ENCODE peak calls at places on chromosomes 3 and 15, in five cellular contexts. P, M, Y, K and X are unnamed samples. For H3K9me3, the result is how much of the 10 kb centered on the place peaks cover.

GRCh38 chr3:25428003-25428861 is at the start of gene RARB:
- DNase-seq in K (peak), M (peak), Y (peak), P (peak), X (peak)

GRCh38 chr3:65811050-65811766 is 227.5 kb downstream of the MAGI1 start:
- DNase-seq in P (no peak), M (no peak), K (peak), Y (no peak), X (no peak)

GRCh38 chr3:39146083-39146501 is 7.3 kb downstream of the CSRNP1 start:
- DNase-seq in Y (peak), M (no peak), P (peak), K (no peak), X (no peak)

GRCh38 chr3:37114251-37115145 is 59.9 kb downstream of the LRRFIP2 start:
- DNase-seq in M (no peak), Y (peak), K (peak), P (no peak), X (no peak)

GRCh38 chr3:33060609-33061337 is 36.2 kb downstream of the GLB1 start:
- DNase-seq in Y (no peak), P (no peak), M (no peak), K (no peak), X (no peak)

GRCh38 chr3:140705954-140706353 is 28.1 kb downstream of the TRIM42 start:
- DNase-seq in P (no peak), M (no peak), Y (no peak), K (no peak), X (no peak)

GRCh38 chr3:136840252-136840651 is 21.3 kb downstream of the SLC35G2 start:
- DNase-seq in M (no peak), K (no peak), P (no peak), Y (no peak), X (no peak)

GRCh38 chr3:127775398-127776109 is 46.8 kb downstream of the MGLL start:
- DNase-seq in P (no peak), Y (peak), K (peak), M (no peak), X (no peak)

GRCh38 chr3:138186803-138187295 is 252 bp upstream of the ARMC8 start:
- DNase-seq in P (peak), M (no peak), K (peak), Y (no peak), X (no peak)

GRCh38 chr3:45773044-45773443 is 23.3 kb downstream of the SLC6A20 start:
- DNase-seq in K (no peak), P (peak), M (no peak), Y (no peak), X (no peak)

GRCh38 chr15:90334304-90334731 is 17.8 kb upstream of the ZNF774 start:
- DNase-seq in P (no peak), K (no peak), M (no peak), Y (no peak), X (no peak)

GRCh38 chr3:55491296-55491816 is 4.2 kb upstream of the WNT5A start:
- DNase-seq in Y (peak), K (peak), P (no peak), M (no peak), X (no peak)

GRCh38 chr15:63945005-63945788 is 101.1 kb downstream of the DAPK2 start:
- DNase-seq in P (peak), M (no peak), Y (peak), K (peak), X (peak)

GRCh38 chr3:159762981-159763465 is 225.6 kb upstream of the IL12A start:
- DNase-seq in M (no peak), Y (peak), K (peak), P (peak), X (peak)

GRCh38 chr15:91801836-91802534 is 51.5 kb upstream of the SLCO3A1 start:
- DNase-seq in M (no peak), P (no peak), K (no peak), Y (no peak), X (no peak)

GRCh38 chr3:39147374-39147709 is 6.0 kb downstream of the CSRNP1 start:
- DNase-seq in M (no peak), Y (no peak), K (no peak), P (no peak), X (no peak)

GRCh38 chr3:99565316-99565715 is 73.1 kb upstream of the COL8A1 start:
- DNase-seq in Y (no peak), P (no peak), K (no peak), M (no peak), X (no peak)

GRCh38 chr15:56244811-56245576 is 1.3 kb upstream of the RFX7 start:
- DNase-seq in K (no peak), P (peak), Y (no peak), M (no peak), X (no peak)

GRCh38 chr3:13057641-13058040 is 15.6 kb downstream of the IQSEC1 start:
- DNase-seq in Y (no peak), M (no peak), P (no peak), K (no peak), X (no peak)

GRCh38 chr3:111072016-111072891 is 638 bp downstream of the NECTIN3 start:
- DNase-seq in K (peak), Y (peak), M (no peak), P (peak), X (no peak)

GRCh38 chr3:69309810-69310209 is 76.1 kb downstream of the FRMD4B start:
- DNase-seq in M (no peak), Y (no peak), K (peak), P (no peak), X (no peak)

GRCh38 chr15:62549345-62549970 is 384.4 kb upstream of the C2CD4B start:
- DNase-seq in Y (peak), P (no peak), K (peak), M (no peak), X (no peak)

GRCh38 chr3:64399205-64399800 is 174.0 kb upstream of the PRICKLE2 start:
- DNase-seq in Y (peak), M (no peak), K (peak), P (peak), X (peak)

GRCh38 chr3:55790596-55791350 is 303.7 kb upstream of the WNT5A start:
- DNase-seq in M (no peak), Y (peak), K (no peak), P (no peak), X (no peak)

GRCh38 chr3:145857956-145858355 is 303.0 kb downstream of the PLOD2 start:
- DNase-seq in M (no peak), K (no peak), P (no peak), Y (no peak), X (no peak)

GRCh38 chr15:67979281-67979680 is 74.8 kb upstream of the PIAS1 start:
- DNase-seq in K (no peak), P (no peak), Y (no peak), M (no peak), X (no peak)

GRCh38 chr3:159322322-159322939 is 520.6 kb downstream of the MFSD1 start:
- DNase-seq in K (peak), Y (peak), M (peak), P (peak), X (peak)

GRCh38 chr3:160739079-160739478 is 17.0 kb upstream of the PPM1L start:
- DNase-seq in P (no peak), M (no peak), K (no peak), Y (no peak), X (no peak)

GRCh38 chr3:31798840-31799239 is 182.2 kb downstream of the OSBPL10 start:
- DNase-seq in Y (no peak), M (no peak), P (no peak), K (no peak), X (no peak)

DNA sequence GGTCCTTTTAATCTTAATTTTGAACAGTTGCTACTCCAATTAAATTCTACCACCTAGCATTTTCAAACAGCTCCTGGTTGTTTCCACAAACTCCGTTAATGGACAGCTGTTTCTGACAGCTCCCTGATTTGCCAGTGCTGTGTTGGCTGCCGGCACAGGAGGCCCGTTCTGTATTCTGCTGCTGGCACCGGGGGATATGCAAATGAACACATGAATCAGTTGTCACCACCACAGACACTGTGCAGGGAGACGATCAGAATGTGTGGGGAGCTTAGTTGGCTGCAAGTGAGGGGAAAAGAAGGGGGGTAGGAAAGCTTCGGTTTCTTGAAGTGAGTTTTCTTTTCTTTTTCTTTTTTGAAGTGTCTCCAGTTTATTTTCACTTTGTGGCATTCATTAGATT is 438.6 kb upstream of the ARRDC4 start:
- DNase-seq in M (no peak), K (no peak), P (no peak), Y (peak), X (peak)
- H3K18ac ChIP-seq in M (no peak), K (no peak), P (no peak), Y (no peak), X (no peak)

DNA sequence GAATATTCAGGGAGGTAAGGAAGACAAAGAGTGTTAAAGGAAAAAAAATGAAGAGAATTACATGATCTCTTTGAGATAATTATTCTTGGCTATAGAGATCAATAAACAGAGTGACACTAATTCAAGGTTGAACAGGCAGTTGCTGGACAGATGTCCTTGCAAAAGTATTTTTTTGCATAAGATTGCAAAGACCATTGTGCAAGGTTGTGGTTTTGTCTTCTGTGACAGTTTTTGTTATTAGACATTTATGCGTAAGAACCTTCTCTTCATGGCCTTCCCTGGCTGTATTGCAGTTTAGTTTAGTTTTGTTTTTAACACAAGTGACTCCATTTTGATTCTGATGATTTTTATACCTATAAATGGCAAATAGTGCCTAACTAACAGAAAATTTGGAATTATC is 682.8 kb upstream of the ARPP21 start:
- DNase-seq in K (no peak), Y (no peak), P (no peak), M (no peak), X (no peak)
- H3K9me3 ChIP-seq in K (under half), Y (under half), P (under half), M (under half), X (under half)

GRCh38 chr15:59548501-59549230 is 62.9 kb upstream of the GCNT3 start:
- DNase-seq in M (no peak), Y (no peak), K (no peak), P (no peak), X (no peak)
- H3K18ac ChIP-seq in M (no peak), Y (no peak), K (no peak), P (no peak), X (no peak)

GRCh38 chr3:194224937-194225422 is 89.0 kb downstream of the HES1 start:
- DNase-seq in M (no peak), Y (no peak), P (no peak), K (no peak), X (no peak)
- H3K9me3 ChIP-seq in M (under half), Y (under half), P (under half), K (under half), X (under half)

GRCh38 chr15:52663895-52664294 is 15.3 kb downstream of the ATOSA start:
- DNase-seq in P (no peak), M (no peak), K (no peak), Y (no peak), X (no peak)

GRCh38 chr15:52672661-52673060 is 6.5 kb downstream of the ATOSA start:
- DNase-seq in P (no peak), Y (no peak), M (no peak), K (no peak), X (no peak)

GRCh38 chr15:52667597-52667996 is 11.6 kb downstream of the ATOSA start:
- DNase-seq in Y (no peak), K (no peak), P (no peak), M (no peak), X (no peak)

GRCh38 chr15:52670087-52670486 is 9.1 kb downstream of the ATOSA start:
- DNase-seq in P (no peak), Y (no peak), K (no peak), M (no peak), X (no peak)

GRCh38 chr15:52668133-52668532 is 11.1 kb downstream of the ATOSA start:
- DNase-seq in K (peak), M (no peak), Y (no peak), P (no peak), X (no peak)
- H3K18ac ChIP-seq in K (no peak), M (no peak), Y (no peak), P (no peak), X (no peak)